ENCODE peak calls at places on chromosomes 6 and 20, in four cellular contexts. O is GM12891, X is GM12878, H is K562. M is an unnamed sample.

GRCh38 chr20:24027229-24027628 is 38.6 kb upstream of the GGTLC1 start:
- DNase-seq in O (no peak), H (peak), X (peak), M (no peak)

GRCh38 chr6:20211037-20211940 is 980 bp downstream of the MBOAT1 start:
- DNase-seq in X (no peak), H (peak), O (no peak), M (no peak)

GRCh38 chr20:31675828-31676533 is 38.3 kb downstream of the COX4I2 start:
- DNase-seq in X (no peak), H (peak), O (no peak), M (peak)

GRCh38 chr6:27414996-27415395 is 26.4 kb downstream of the ZNF391 start:
- DNase-seq in O (no peak), X (no peak), H (no peak), M (no peak)

GRCh38 chr6:159203304-159204005 is 34.3 kb downstream of the FNDC1 start:
- DNase-seq in X (no peak), H (no peak), O (no peak), M (no peak)

GRCh38 chr6:90997076-90997475 is 410.2 kb upstream of the MAP3K7 start:
- DNase-seq in H (no peak), X (no peak), O (no peak), M (no peak)

GRCh38 chr6:32972353-32973143 is 4.2 kb downstream of the BRD2 start:
- DNase-seq in X (no peak), O (no peak), H (peak), M (peak)

GRCh38 chr6:13614126-13614925 is 809 bp upstream of the NOL7 start:
- DNase-seq in X (no peak), O (no peak), H (peak), M (peak)

DNA sequence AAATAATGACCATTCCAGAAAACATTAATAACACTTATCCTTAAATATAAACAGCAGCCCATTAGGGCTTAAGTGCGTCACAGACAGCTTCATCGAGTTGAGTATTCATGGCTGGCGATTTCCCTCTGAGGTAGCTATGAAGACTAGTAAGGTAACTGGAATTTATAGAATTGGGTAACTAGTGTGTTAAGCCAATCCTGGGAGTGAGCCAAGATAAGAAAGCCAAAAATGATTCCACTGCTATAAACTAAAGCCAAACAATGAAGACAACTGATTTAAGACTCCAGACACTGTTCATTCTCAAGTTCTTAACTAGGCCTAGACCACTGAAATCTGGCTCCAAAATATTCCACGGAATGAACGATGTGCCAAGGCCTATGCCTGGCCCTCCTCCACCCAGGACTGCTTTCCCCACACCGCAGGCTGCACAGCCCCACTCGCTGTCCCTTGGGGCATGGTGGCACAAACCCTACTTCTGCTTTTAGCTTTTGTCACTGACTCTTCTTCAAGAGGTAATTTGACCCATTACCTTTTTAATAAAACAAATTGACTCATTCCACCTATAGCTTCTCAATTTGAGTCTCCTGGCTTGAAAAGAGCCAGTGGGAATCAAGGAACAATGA is 66.0 kb downstream of the BLOC1S5 start:
- DNase-seq in X (no peak), H (no peak), O (no peak), M (no peak)
- TF ChIP-seq SPI1 in X (no peak), H (no peak), O (no peak), M (peak)

GRCh38 chr6:26092443-26092842 is 5.2 kb downstream of the HFE start:
- DNase-seq in H (no peak), O (no peak), X (no peak), M (no peak)

GRCh38 chr6:26089272-26089671 is 2.0 kb downstream of the HFE start:
- DNase-seq in H (no peak), X (no peak), O (no peak), M (no peak)

GRCh38 chr6:26087284-26088115 is at the start of gene HFE:
- DNase-seq in O (peak), H (peak), X (no peak), M (no peak)

GRCh38 chr6:26086214-26086613 is 1.0 kb upstream of the HFE start:
- DNase-seq in H (no peak), X (no peak), O (no peak), M (no peak)

GRCh38 chr6:26088344-26088743 is 1.1 kb downstream of the HFE start:
- DNase-seq in O (no peak), H (no peak), X (no peak), M (no peak)
- TF ChIP-seq POLR2AphosphoS5 in O (no peak), H (no peak), X (no peak), M (no peak)

DNA sequence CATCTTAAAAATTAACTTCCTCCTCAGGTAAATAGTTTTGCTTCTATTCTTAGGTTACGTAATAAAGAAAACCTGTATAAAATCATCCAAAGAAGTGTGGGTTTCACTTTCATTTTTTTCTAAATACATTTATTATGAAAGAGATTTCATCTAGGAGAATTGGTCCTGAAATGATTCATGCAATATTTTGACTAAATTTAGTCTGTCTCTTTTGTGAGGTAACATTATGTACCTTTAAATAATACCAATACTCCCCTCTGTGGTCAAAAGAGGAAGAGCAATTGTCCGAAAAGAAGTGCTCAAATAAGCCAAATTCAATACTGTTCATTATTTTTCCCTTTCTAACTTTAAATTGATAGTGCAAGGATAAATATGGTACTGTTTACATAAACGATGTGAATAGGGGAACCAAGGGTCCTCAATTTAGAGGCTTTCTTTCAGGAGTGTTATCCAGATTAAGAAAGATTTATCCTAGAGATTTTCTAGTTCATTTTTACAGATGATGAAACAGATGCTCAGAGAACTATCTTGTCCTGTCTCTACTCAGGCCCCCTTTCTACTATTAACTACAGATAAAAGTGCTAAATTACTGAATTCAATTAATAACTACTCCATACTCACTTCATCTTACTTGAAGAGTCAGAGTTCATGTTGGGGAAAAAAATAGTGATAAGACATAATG is 26.2 kb downstream of the CYP39A1 start:
- DNase-seq in H (peak), O (no peak), X (peak), M (no peak)
- TF ChIP-seq SPI1 in H (peak), O (peak), X (peak), M (peak)

GRCh38 chr20:49887251-49887827 is 28.0 kb downstream of the SPATA2 start:
- DNase-seq in X (no peak), O (no peak), H (no peak), M (no peak)

GRCh38 chr20:49889245-49889942 is 25.9 kb downstream of the SPATA2 start:
- DNase-seq in H (no peak), X (no peak), O (no peak), M (no peak)

GRCh38 chr20:49887828-49888340 is 27.4 kb downstream of the SPATA2 start:
- DNase-seq in X (no peak), O (no peak), H (no peak), M (no peak)

GRCh38 chr20:49889943-49890650 is 25.2 kb downstream of the SPATA2 start:
- DNase-seq in H (no peak), O (no peak), X (no peak), M (no peak)

DNA sequence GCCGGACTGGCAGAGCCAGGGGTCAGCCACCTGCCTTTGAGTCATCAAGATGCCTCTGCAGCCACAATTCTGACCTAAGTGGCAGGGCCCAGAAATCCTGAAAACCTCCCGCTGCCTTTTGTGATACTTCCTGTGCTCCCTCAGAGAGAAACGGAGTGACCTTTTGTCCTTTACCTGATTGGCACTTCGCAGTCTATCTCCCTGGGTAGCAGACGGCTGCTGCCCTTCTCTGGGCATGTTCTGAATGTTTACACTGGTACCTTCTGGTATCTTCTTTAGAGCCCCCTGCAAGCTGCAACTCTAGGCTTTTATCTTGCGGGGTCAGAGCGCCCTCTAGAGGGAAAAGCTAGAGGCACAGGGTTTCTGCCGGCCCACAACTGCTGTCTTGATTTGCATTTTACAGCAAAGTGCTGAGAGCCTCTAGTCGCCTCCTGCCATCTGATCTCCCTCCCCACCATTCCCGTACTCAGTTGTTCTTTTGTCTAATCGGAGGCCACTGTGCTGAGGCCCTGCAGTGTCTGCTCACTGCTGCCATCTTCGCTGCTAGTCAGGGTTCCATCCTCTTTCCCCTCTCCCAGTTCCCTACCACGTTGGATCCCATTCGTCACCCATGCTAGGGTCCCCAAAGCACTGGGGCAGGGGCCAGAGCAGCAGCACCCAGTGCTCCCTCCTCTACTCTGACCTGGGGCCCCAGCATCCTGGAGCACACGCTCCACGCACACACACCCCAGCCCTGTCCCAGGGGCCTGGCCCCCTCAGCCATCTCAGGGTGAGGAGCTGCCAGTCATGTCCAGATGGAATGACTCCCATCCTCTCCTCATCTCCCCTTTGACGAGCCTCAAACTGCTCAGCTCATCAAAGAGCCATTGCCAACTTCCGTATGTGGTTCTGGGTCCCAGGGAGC is 26.7 kb downstream of the SPATA2 start:
- DNase-seq in O (peak), X (peak), H (peak), M (peak)
- TF ChIP-seq POLR2AphosphoS5 in O (no peak), X (no peak), H (no peak), M (no peak)

GRCh38 chr20:9492067-9492466 is 22.3 kb upstream of the LAMP5 start:
- DNase-seq in H (no peak), O (no peak), X (no peak), M (no peak)

GRCh38 chr20:9491324-9491723 is 23.1 kb upstream of the LAMP5 start:
- DNase-seq in X (no peak), H (no peak), O (no peak), M (no peak)

GRCh38 chr20:9490171-9490570 is 24.2 kb upstream of the LAMP5 start:
- DNase-seq in O (no peak), X (no peak), H (no peak), M (no peak)

GRCh38 chr20:9498322-9498721 is 16.1 kb upstream of the LAMP5 start:
- DNase-seq in X (no peak), H (no peak), O (no peak), M (peak)

DNA sequence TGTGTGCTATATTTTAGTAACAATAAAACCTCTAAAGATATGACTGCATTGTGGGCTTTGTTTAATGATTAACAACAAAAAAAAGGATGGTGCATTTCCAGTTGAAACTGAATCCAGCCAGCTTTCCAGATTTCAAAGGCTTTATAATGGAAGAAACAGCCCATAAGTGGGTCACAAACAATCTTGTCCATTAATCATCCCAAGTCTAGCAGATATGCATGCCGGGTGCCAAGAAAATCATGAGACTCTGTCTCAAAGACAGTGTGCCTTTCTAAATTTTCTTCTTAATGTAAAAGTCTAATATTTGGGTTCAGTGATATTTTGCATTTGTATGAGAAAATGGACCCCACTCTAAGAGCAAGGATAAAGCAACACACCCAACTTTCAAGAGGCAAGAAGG is 20.6 kb upstream of the LAMP5 start:
- DNase-seq in X (no peak), H (no peak), O (no peak), M (no peak)
- TF ChIP-seq SPI1 in X (no peak), H (no peak), O (no peak), M (no peak)

GRCh38 chr6:157358287-157358686 is 22.7 kb upstream of the ZDHHC14 start:
- DNase-seq in O (no peak), H (no peak), X (no peak), M (no peak)
- TF ChIP-seq POLR2AphosphoS5 in O (no peak), H (no peak), X (no peak), M (no peak)

GRCh38 chr20:45860573-45861011 is 3.2 kb downstream of the ZSWIM3 start:
- DNase-seq in X (no peak), O (no peak), H (peak), M (no peak)
- TF ChIP-seq SPI1 in X (no peak), O (no peak), H (no peak), M (no peak)

M was measured in HL-60.